ENCODE peak calls at places on chromosomes 12 and 14, in five cellular contexts. W is A549; G is HAP-1; H is effector memory CD4-positive, alpha-beta T cell; O is coronary artery. N is an unnamed sample.
A peak's percentile ranks its signal among the peaks of the same experiment; 100 is the strongest.

GRCh38 chr12:52630104-52630500 is 11.7 kb upstream of the KRT73 start:
- DNase-seq in G (no peak), H (no peak), W (no peak), O (peak; percentile 43), N (no peak)

GRCh38 chr12:80709811-80710726 is 2.6 kb downstream of the MYF6 start:
- DNase-seq in W (peak; percentile 27), O (no peak), G (no peak), H (no peak), N (no peak)

GRCh38 chr12:75975692-75976091 is 55.9 kb downstream of the PHLDA1 start:
- DNase-seq in W (no peak), G (no peak), O (no peak), H (no peak), N (no peak)

GRCh38 chr14:36905272-36906046 is 243.8 kb downstream of the PAX9 start:
- DNase-seq in G (peak; percentile 61), O (no peak), H (no peak), W (no peak), N (no peak)

GRCh38 chr14:55414551-55414950 is 2.9 kb upstream of the ATG14 start:
- DNase-seq in W (no peak), G (no peak), O (no peak), H (no peak), N (no peak)

GRCh38 chr12:14577344-14577743 is 9.7 kb upstream of the PLBD1 start:
- DNase-seq in H (no peak), G (no peak), W (no peak), O (no peak), N (peak; percentile 6)

GRCh38 chr12:27530157-27530922 is 6.3 kb downstream of the PPFIBP1 start:
- DNase-seq in W (peak; percentile 25), H (no peak), G (no peak), O (no peak), N (no peak)

GRCh38 chr12:15322164-15323054 is at the start of gene PTPRO:
- DNase-seq in O (no peak), H (no peak), W (peak; percentile 6), G (no peak), N (no peak)

GRCh38 chr12:50197297-50197727 is 30.1 kb upstream of the CERS5 start:
- DNase-seq in G (no peak), O (no peak), W (no peak), H (no peak), N (no peak)

GRCh38 chr12:68240079-68240478 is 13.3 kb downstream of the IL22 start:
- DNase-seq in O (no peak), W (peak; percentile 52), H (no peak), G (no peak), N (no peak)

GRCh38 chr14:93089501-93090269 is 26.0 kb downstream of the ITPK1 start:
- DNase-seq in H (no peak), W (no peak), O (no peak), G (no peak), N (no peak)

GRCh38 chr14:97459180-97459579 is 662.0 kb downstream of the VRK1 start:
- DNase-seq in W (no peak), G (no peak), H (no peak), O (no peak), N (no peak)
- H3K4me3 ChIP-seq in W (no peak overlapping the region), G (no peak overlapping the region), H (peak overlapping the region; percentile 43), O (peak overlapping the region; percentile 60), N (no peak overlapping the region)

GRCh38 chr14:103908580-103908979 is 19.7 kb upstream of the TDRD9 start:
- DNase-seq in G (no peak), O (no peak), H (no peak), W (no peak), N (no peak)

GRCh38 chr14:103909531-103910261 is 18.6 kb upstream of the TDRD9 start:
- DNase-seq in H (no peak), W (no peak), G (no peak), O (no peak), N (no peak)

GRCh38 chr14:103910984-103911383 is 17.3 kb upstream of the TDRD9 start:
- DNase-seq in W (no peak), O (no peak), H (no peak), G (no peak), N (no peak)

GRCh38 chr14:103905861-103906456 is 22.3 kb upstream of the TDRD9 start:
- DNase-seq in G (no peak), O (no peak), H (no peak), W (no peak), N (no peak)

DNA sequence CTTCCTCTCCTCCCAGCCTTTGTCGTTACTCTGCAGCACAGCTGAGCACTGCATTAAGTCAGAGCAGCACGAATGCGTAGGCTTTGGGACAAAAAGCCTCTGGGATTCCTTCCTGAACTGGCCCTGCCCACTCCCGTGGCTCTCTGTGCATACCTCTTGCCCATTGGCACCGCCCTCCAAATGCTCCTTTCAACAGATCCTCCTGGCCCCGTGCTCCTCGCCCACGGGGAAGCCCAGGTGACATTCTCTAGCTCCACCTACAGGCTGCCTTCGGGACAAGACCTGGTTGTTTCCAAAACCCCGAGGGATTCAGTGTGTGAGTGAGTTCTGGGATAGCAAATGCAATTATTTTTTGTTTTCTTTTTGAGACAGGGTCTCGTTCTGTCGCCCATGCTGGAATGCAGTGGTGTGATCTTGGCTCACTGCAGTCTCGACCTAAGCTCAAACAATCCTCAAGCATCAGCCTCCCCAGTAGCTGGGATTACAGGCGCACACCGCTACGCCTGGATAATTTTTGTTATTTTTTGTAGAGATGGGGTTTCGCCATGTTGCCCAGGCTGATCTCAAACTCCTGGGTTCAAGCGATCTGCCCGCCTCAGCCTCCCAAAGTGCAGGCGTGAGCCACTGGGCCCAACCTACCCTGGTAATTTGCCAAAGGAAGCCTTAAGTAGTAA is 17.9 kb upstream of the TDRD9 start:
- DNase-seq in G (peak; percentile 73), H (peak; percentile 48), O (no peak), W (peak; percentile 82), N (peak; percentile 57)
- H3K4me3 ChIP-seq in G (no peak overlapping the region), H (peak overlapping the region; percentile 17), O (peak overlapping the region; percentile 28), W (no peak overlapping the region), N (no peak overlapping the region)

DNA sequence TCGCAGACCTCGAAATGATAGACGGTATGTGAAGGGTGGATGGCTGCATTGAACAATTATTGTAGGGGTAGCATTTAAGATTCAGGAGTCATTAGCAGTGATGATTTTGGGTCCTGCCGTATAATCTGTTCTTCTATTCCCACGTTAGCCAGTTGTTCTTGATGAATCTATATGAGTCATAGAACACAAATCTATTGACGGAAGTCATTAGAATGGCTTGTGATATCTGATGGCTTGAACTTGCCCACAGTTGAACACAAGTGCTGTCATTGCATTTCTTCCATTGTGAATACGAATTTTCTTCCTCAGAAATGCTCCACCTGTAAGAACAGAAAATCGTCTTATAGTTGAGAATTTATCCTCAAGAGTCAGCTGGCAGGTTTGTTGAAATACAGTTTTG is 1.9 kb downstream of the SRSF5 start:
- DNase-seq in O (no peak), W (no peak), H (no peak), G (no peak), N (no peak)
- H3K4me3 ChIP-seq in O (peak overlapping the region; percentile 89), W (peak overlapping the region; percentile 80), H (peak overlapping the region; percentile 89), G (no peak overlapping the region), N (peak overlapping the region; percentile 93)

DNA sequence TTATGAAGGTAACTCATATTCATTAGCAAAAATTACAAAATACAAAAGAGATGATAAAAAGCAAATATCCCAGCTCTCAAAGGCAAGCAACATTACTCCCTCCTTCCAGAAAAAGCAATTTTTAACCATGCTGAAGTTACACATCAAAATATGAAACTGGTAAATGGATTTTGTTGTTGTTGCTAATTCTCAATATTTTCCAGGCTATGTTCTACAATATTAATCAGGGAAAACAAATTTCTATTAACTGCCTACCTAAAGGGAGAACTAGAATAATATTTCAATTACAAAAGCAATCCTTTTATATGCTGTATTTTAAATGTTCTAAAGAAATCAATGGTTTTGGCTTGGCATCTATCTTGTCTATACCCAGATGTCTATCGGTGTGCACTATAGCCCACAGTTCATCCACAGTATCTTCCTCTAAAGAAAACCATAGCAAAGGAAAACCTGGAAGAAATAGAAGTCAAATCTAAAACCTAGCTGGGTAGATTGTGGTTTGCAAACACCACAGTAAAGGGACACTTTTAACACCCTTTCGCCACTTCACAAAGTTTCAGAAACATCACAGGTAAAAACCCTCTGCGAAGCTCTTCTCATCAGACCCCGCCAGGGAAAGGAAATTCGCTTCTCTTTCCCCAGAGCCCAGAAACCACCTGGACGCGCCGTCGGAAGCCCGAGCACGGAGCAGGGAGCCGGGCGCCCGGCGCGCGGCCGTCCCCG is 32.0 kb downstream of the TC2N start:
- DNase-seq in O (no peak), G (no peak), W (no peak), H (no peak), N (no peak)
- H3K4me3 ChIP-seq in O (peak overlapping the region; percentile 80), G (peak overlapping the region; percentile 55), W (peak overlapping the region; percentile 61), H (peak overlapping the region; percentile 84), N (no peak overlapping the region)

GRCh38 chr12:114478891-114479290 is 72.9 kb upstream of the TBX5 start:
- DNase-seq in W (no peak), G (no peak), H (no peak), O (no peak), N (no peak)

GRCh38 chr12:114481200-114481535 is 75.2 kb upstream of the TBX5 start:
- DNase-seq in G (no peak), W (no peak), H (no peak), O (no peak), N (no peak)

GRCh38 chr12:114476159-114476558 is 70.2 kb upstream of the TBX5 start:
- DNase-seq in G (peak; percentile 82), W (peak; percentile 49), H (no peak), O (no peak), N (no peak)

GRCh38 chr12:114480309-114481199 is 74.6 kb upstream of the TBX5 start:
- DNase-seq in O (no peak), H (no peak), W (no peak), G (no peak), N (no peak)

DNA sequence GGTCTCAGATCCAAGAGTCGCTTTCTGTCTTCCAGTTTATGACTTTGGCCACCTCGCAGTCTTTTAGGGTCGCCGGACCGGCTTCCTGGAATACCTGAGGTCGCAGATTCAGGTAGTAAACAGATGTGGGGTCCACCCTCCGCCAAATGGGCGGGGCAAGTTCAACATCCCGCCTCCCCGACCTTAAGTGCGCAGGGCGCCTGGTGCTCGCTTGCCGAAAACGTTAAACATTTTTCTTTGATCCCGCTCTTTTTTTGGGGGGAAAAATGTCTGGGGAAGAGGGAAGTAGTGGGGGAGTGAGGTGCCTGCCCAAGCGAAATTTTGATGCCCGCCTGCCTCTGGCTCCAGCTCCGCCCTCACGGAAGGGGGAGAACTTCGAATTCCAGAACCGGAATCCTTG is 73.9 kb upstream of the TBX5 start:
- DNase-seq in H (no peak), G (no peak), O (no peak), W (no peak), N (no peak)
- H3K4me3 ChIP-seq in H (no peak overlapping the region), G (peak overlapping the region; percentile 33), O (peak overlapping the region; percentile 59), W (peak overlapping the region; percentile 27), N (peak overlapping the region; percentile 21)

GRCh38 chr12:102369876-102370275 is 110.5 kb downstream of the IGF1 start:
- DNase-seq in G (no peak), W (no peak), O (no peak), H (no peak), N (no peak)

GRCh38 chr12:102365365-102365764 is 115.0 kb downstream of the IGF1 start:
- DNase-seq in H (no peak), G (no peak), O (no peak), W (no peak), N (no peak)

GRCh38 chr12:102364709-102365108 is 115.7 kb downstream of the IGF1 start:
- DNase-seq in H (no peak), W (no peak), G (no peak), O (no peak), N (no peak)
- H3K4me3 ChIP-seq in H (no peak overlapping the region), W (no peak overlapping the region), G (no peak overlapping the region), O (no peak overlapping the region), N (no peak overlapping the region)

N was measured in astrocyte of the cerebellum.